ENCODE peak calls at places on chromosomes 1 and 21, in five cellular contexts. One of them, this sample, is unnamed.

GRCh38 chr21:38433516-38433915 is 64.8 kb downstream of the ERG start:
- DNase-seq in IMR-90: no peak
- DNase-seq in tibial nerve: no peak
- DNase-seq in trophoblast cell: no peak
- DNase-seq in HCT116: no peak
- DNase-seq in this sample: no peak

GRCh38 chr1:63640633-63641567 is 47.7 kb downstream of the PGM1 start:
- DNase-seq in IMR-90: no peak
- DNase-seq in tibial nerve: no peak
- DNase-seq in trophoblast cell: no peak
- DNase-seq in HCT116: no peak
- DNase-seq in this sample: no peak

GRCh38 chr1:65279092-65279448 is 30.3 kb upstream of the DNAJC6 start:
- DNase-seq in IMR-90: no peak
- DNase-seq in tibial nerve: no peak
- DNase-seq in trophoblast cell: no peak
- DNase-seq in HCT116: no peak
- DNase-seq in this sample: peak; percentile 60

GRCh38 chr21:9753943-9754342 is 767.4 kb upstream of the TPTE start:
- DNase-seq in IMR-90: no peak
- DNase-seq in tibial nerve: no peak
- DNase-seq in trophoblast cell: no peak
- DNase-seq in HCT116: no peak
- DNase-seq in this sample: no peak

GRCh38 chr1:23718482-23718881 is 24.8 kb upstream of the ELOA start:
- DNase-seq in IMR-90: peak; percentile 50
- DNase-seq in tibial nerve: no peak
- DNase-seq in trophoblast cell: peak; percentile 63
- DNase-seq in HCT116: peak; percentile 56
- DNase-seq in this sample: peak; percentile 91

GRCh38 chr1:19400875-19401854 is 84.2 kb downstream of the CAPZB start:
- DNase-seq in IMR-90: no peak
- DNase-seq in tibial nerve: no peak
- DNase-seq in trophoblast cell: no peak
- DNase-seq in HCT116: no peak
- DNase-seq in this sample: peak; percentile 77

GRCh38 chr1:92466702-92467101 is 20.0 kb downstream of the GFI1 start:
- DNase-seq in IMR-90: no peak
- DNase-seq in tibial nerve: no peak
- DNase-seq in trophoblast cell: no peak
- DNase-seq in HCT116: no peak
- DNase-seq in this sample: no peak

GRCh38 chr1:19040010-19040680 is 83.7 kb upstream of the IFFO2 start:
- DNase-seq in IMR-90: no peak
- DNase-seq in tibial nerve: no peak
- DNase-seq in trophoblast cell: no peak
- DNase-seq in HCT116: no peak
- DNase-seq in this sample: peak; percentile 26

GRCh38 chr1:209431813-209432442 is 151.6 kb upstream of the CAMK1G start:
- DNase-seq in IMR-90: no peak
- DNase-seq in tibial nerve: no peak
- DNase-seq in trophoblast cell: no peak
- DNase-seq in HCT116: no peak
- DNase-seq in this sample: no peak
- H3K4me1 ChIP-seq in IMR-90: peaks cover 1% of the 10 kb centered on the region
- H3K4me1 ChIP-seq in tibial nerve: no peaks in the 10 kb centered on the region
- H3K4me1 ChIP-seq in trophoblast cell: peaks cover 51% of the 10 kb centered on the region
- H3K4me1 ChIP-seq in HCT116: no peaks in the 10 kb centered on the region
- H3K4me1 ChIP-seq in this sample: peaks cover 38% of the 10 kb centered on the region

GRCh38 chr1:54403808-54404261 is 2.4 kb downstream of the SSBP3 start:
- DNase-seq in IMR-90: peak; percentile 84
- DNase-seq in tibial nerve: no peak
- DNase-seq in trophoblast cell: no peak
- DNase-seq in HCT116: no peak
- DNase-seq in this sample: no peak
- H3K4me3 ChIP-seq in IMR-90: peak overlapping the region; percentile 60
- H3K4me3 ChIP-seq in tibial nerve: peak overlapping the region; percentile 95
- H3K4me3 ChIP-seq in trophoblast cell: peak overlapping the region; percentile 27
- H3K4me3 ChIP-seq in HCT116: no peak overlapping the region
- H3K4me3 ChIP-seq in this sample: peak overlapping the region; percentile 98

GRCh38 chr1:95770596-95770995 is 536.6 kb downstream of the RWDD3 start:
- DNase-seq in IMR-90: no peak
- DNase-seq in tibial nerve: no peak
- DNase-seq in trophoblast cell: no peak
- DNase-seq in HCT116: no peak
- DNase-seq in this sample: no peak
- H3K4me1 ChIP-seq in IMR-90: no peaks in the 10 kb centered on the region
- H3K4me1 ChIP-seq in tibial nerve: no peaks in the 10 kb centered on the region
- H3K4me1 ChIP-seq in trophoblast cell: no peaks in the 10 kb centered on the region
- H3K4me1 ChIP-seq in HCT116: no peaks in the 10 kb centered on the region
- H3K4me1 ChIP-seq in this sample: peaks cover 3% of the 10 kb centered on the region

GRCh38 chr1:2050482-2050792 is 226 bp downstream of the PRKCZ start:
- DNase-seq in IMR-90: no peak
- DNase-seq in tibial nerve: no peak
- DNase-seq in trophoblast cell: peak; percentile 30
- DNase-seq in HCT116: no peak
- DNase-seq in this sample: no peak

GRCh38 chr1:2049517-2050481 is at the start of gene PRKCZ:
- DNase-seq in IMR-90: no peak
- DNase-seq in tibial nerve: no peak
- DNase-seq in trophoblast cell: peak; percentile 95
- DNase-seq in HCT116: peak; percentile 73
- DNase-seq in this sample: peak; percentile 97

GRCh38 chr1:2052096-2052569 is 1.9 kb downstream of the PRKCZ start:
- DNase-seq in IMR-90: no peak
- DNase-seq in tibial nerve: no peak
- DNase-seq in trophoblast cell: no peak
- DNase-seq in HCT116: no peak
- DNase-seq in this sample: no peak

GRCh38 chr1:2052756-2053155 is 2.5 kb downstream of the PRKCZ start:
- DNase-seq in IMR-90: no peak
- DNase-seq in tibial nerve: no peak
- DNase-seq in trophoblast cell: no peak
- DNase-seq in HCT116: no peak
- DNase-seq in this sample: no peak

GRCh38 chr1:2050793-2051682 is 827 bp downstream of the PRKCZ start:
- DNase-seq in IMR-90: no peak
- DNase-seq in tibial nerve: no peak
- DNase-seq in trophoblast cell: peak; percentile 50
- DNase-seq in HCT116: no peak
- DNase-seq in this sample: peak; percentile 70
- H3K4me3 ChIP-seq in IMR-90: no peak overlapping the region
- H3K4me3 ChIP-seq in tibial nerve: peak overlapping the region; percentile 6
- H3K4me3 ChIP-seq in trophoblast cell: peak overlapping the region; percentile 96
- H3K4me3 ChIP-seq in HCT116: peak overlapping the region; percentile 82
- H3K4me3 ChIP-seq in this sample: peak overlapping the region; percentile 82

GRCh38 chr21:45131537-45131999 is 57.2 kb downstream of the ADARB1 start:
- DNase-seq in IMR-90: no peak
- DNase-seq in tibial nerve: no peak
- DNase-seq in trophoblast cell: no peak
- DNase-seq in HCT116: no peak
- DNase-seq in this sample: no peak
- H3K4me1 ChIP-seq in IMR-90: peaks cover 31% of the 10 kb centered on the region
- H3K4me1 ChIP-seq in tibial nerve: peaks cover 31% of the 10 kb centered on the region
- H3K4me1 ChIP-seq in trophoblast cell: peaks cover 2% of the 10 kb centered on the region
- H3K4me1 ChIP-seq in HCT116: peaks cover 15% of the 10 kb centered on the region
- H3K4me1 ChIP-seq in this sample: no peaks in the 10 kb centered on the region

GRCh38 chr1:205262706-205263105 is 35.0 kb downstream of the TMCC2 start:
- DNase-seq in IMR-90: no peak
- DNase-seq in tibial nerve: no peak
- DNase-seq in trophoblast cell: no peak
- DNase-seq in HCT116: no peak
- DNase-seq in this sample: no peak
- H3K4me3 ChIP-seq in IMR-90: no peak overlapping the region
- H3K4me3 ChIP-seq in tibial nerve: no peak overlapping the region
- H3K4me3 ChIP-seq in trophoblast cell: no peak overlapping the region
- H3K4me3 ChIP-seq in HCT116: no peak overlapping the region
- H3K4me3 ChIP-seq in this sample: no peak overlapping the region

DNA sequence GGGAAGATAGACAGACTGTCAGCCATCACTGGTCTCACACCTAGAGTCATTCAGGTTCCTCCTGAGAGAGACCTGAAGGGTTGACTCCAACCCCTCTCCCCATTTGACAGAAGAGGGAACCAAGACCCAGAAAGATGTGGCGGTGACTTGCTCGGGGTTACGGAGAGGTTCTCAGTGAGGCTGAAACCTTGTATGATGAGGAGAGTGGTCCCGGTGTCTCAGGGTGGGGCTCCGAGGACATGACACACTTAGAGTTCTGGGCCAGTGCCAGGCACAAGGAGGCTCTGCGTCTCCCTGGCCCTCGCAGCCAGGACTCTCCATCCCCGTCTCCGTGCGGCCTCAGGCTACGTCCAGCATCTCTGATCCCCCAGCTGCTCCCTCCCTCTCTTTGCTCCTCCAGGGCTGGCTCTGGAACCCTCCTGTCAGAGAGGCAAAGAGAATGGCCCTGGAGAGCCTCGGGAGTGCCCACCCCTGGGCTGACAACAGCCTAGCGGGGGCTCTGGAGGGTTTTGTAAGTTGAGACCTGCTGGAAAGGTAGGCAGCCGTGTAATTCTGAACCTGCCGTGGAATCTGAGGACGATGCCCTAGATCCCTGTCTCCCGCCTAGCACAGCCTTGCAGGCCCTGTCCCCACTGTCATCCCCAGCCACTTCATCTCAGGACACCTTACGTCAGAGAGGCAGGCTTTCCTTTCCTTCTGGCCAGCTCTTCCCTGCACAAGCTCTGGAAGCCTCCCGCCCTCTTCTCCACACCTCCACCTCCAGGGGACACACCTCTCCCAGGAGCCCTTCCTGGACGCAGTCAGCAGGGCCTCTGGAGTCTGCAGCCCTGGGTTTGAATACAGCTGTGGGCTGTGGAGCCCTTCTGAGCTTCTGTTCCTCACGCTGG is 4.1 kb downstream of the EFHD2 start:
- DNase-seq in IMR-90: no peak
- DNase-seq in tibial nerve: no peak
- DNase-seq in trophoblast cell: no peak
- DNase-seq in HCT116: no peak
- DNase-seq in this sample: peak; percentile 67
- H3K4me1 ChIP-seq in IMR-90: peaks cover 34% of the 10 kb centered on the region
- H3K4me1 ChIP-seq in tibial nerve: peaks cover 11% of the 10 kb centered on the region
- H3K4me1 ChIP-seq in trophoblast cell: peaks cover 43% of the 10 kb centered on the region
- H3K4me1 ChIP-seq in HCT116: peaks cover 15% of the 10 kb centered on the region
- H3K4me1 ChIP-seq in this sample: peaks cover 20% of the 10 kb centered on the region

DNA sequence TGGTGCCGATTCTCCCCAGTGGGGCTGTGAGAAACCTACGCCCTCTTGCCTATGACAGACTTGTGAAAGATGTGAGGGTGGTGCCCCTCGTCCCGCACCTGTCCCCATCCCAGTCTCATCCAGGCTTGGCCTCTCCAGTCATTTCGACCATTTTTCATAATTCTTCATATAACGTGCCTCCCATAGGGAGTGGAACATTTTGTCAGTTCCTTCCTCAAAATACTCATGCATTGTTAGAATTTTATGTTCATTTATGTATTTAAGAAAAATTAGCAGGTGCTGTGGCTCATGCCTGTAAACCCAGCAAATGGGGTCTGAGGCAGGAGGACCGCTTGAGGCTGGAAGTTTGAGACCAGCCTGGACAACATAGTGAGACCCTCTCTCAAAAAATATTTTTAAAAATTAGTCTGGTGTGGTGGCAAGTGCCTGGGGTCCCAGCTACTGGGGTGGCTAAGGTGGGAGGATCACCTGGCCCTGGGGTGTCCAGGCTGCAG is 19.7 kb upstream of the SMPDL3B start:
- DNase-seq in IMR-90: no peak
- DNase-seq in tibial nerve: no peak
- DNase-seq in trophoblast cell: no peak
- DNase-seq in HCT116: no peak
- DNase-seq in this sample: no peak
- H3K4me3 ChIP-seq in IMR-90: peak overlapping the region; percentile 29
- H3K4me3 ChIP-seq in tibial nerve: peak overlapping the region; percentile 47
- H3K4me3 ChIP-seq in trophoblast cell: peak overlapping the region; percentile 42
- H3K4me3 ChIP-seq in HCT116: no peak overlapping the region
- H3K4me3 ChIP-seq in this sample: peak overlapping the region; percentile 69

GRCh38 chr1:85584264-85584781 is 3.8 kb downstream of the CCN1 start:
- DNase-seq in IMR-90: peak; percentile 95
- DNase-seq in tibial nerve: no peak
- DNase-seq in trophoblast cell: peak; percentile 92
- DNase-seq in HCT116: no peak
- DNase-seq in this sample: peak; percentile 61
- H3K4me1 ChIP-seq in IMR-90: peaks cover 2% of the 10 kb centered on the region
- H3K4me1 ChIP-seq in tibial nerve: peaks cover 2% of the 10 kb centered on the region
- H3K4me1 ChIP-seq in trophoblast cell: peaks cover 8% of the 10 kb centered on the region
- H3K4me1 ChIP-seq in HCT116: peaks cover 32% of the 10 kb centered on the region
- H3K4me1 ChIP-seq in this sample: peaks cover 10% of the 10 kb centered on the region

This sample was measured in endodermal cell.